ENCODE peak calls at places on chromosomes 12 and 14, in nine cellular contexts. X, F, J, W, M, P, K, Q and H are unnamed samples.
A peak's percentile ranks its signal among the peaks of the same experiment; 100 is the strongest.

GRCh38 chr12:89732511-89732910 is 23.9 kb upstream of the ATP2B1 start:
- DNase-seq in X (no peak), F (no peak), J (no peak), W (no peak), M (no peak), P (no peak), K (no peak), Q (no peak), H (no peak)

GRCh38 chr14:88998027-88998426 is 173.6 kb downstream of the TTC8 start:
- DNase-seq in X (no peak), F (peak; percentile 46), J (no peak), W (no peak), M (no peak), P (no peak), K (no peak), Q (no peak), H (no peak)

GRCh38 chr12:3962661-3963483 is 89.7 kb upstream of the PARP11 start:
- DNase-seq in X (no peak), F (no peak), J (peak; percentile 34), W (peak; percentile 20), M (peak; percentile 88), P (no peak), K (no peak), Q (no peak), H (no peak)

GRCh38 chr14:32419429-32419828 is 90.3 kb downstream of the AKAP6 start:
- DNase-seq in X (no peak), F (no peak), J (no peak), W (no peak), M (no peak), P (no peak), K (no peak), Q (no peak), H (no peak)

GRCh38 chr14:24279301-24280186 is 8.1 kb upstream of the RABGGTA start:
- DNase-seq in X (peak; percentile 38), F (no peak), J (no peak), W (no peak), M (peak; percentile 69), P (peak; percentile 35), K (peak; percentile 42), Q (peak; percentile 59), H (no peak)

GRCh38 chr14:91867316-91867988 is at the start of gene TC2N:
- DNase-seq in X (no peak), F (no peak), J (no peak), W (no peak), M (peak; percentile 49), P (no peak), K (no peak), Q (no peak), H (peak; percentile 41)

GRCh38 chr14:33805593-33805992 is 145.3 kb downstream of the EGLN3 start:
- DNase-seq in X (no peak), F (no peak), J (no peak), W (no peak), M (no peak), P (no peak), K (no peak), Q (peak; percentile 52), H (no peak)

GRCh38 chr12:21642707-21643389 is 14.8 kb downstream of the LDHB start:
- DNase-seq in X (no peak), F (no peak), J (no peak), W (no peak), M (no peak), P (no peak), K (no peak), Q (no peak), H (no peak)

GRCh38 chr12:116135209-116135930 is 142.1 kb downstream of the MED13L start:
- DNase-seq in X (no peak), F (no peak), J (no peak), W (peak; percentile 76), M (no peak), P (no peak), K (no peak), Q (no peak), H (peak; percentile 60)